ENCODE peak calls at places on chromosomes 11 and 22, in four cellular contexts. N is brain microvascular endothelial cell; T is body of pancreas; M is CD8-positive, alpha-beta T cell. D is an unnamed sample.

GRCh38 chr11:57444362-57445074 is 15.8 kb upstream of the RTN4RL2 start:
- DNase-seq in N (no peak), T (no peak), M (no peak), D (no peak)

GRCh38 chr11:72743321-72744221 is 8.6 kb downstream of the ARAP1 start:
- DNase-seq in N (no peak), T (no peak), M (no peak), D (no peak)

GRCh38 chr22:26367402-26368245 is 61.4 kb upstream of the ASPHD2 start:
- DNase-seq in N (peak), T (peak), M (peak), D (no peak)

GRCh38 chr11:18720811-18721575 is 5.0 kb downstream of the IGSF22 start:
- DNase-seq in N (peak), T (peak), M (peak), D (no peak)

GRCh38 chr22:41934284-41935014 is 7.8 kb upstream of the TNFRSF13C start:
- DNase-seq in N (no peak), T (no peak), M (no peak), D (no peak)

GRCh38 chr11:115398333-115398732 is 105.9 kb downstream of the CADM1 start:
- DNase-seq in N (no peak), T (no peak), M (no peak), D (no peak)

GRCh38 chr11:16966633-16967346 is 47.4 kb downstream of the PLEKHA7 start:
- DNase-seq in N (no peak), T (no peak), M (no peak), D (no peak)

GRCh38 chr11:110469101-110469500 is 39.4 kb downstream of the FDX1 start:
- DNase-seq in N (no peak), T (no peak), M (no peak), D (no peak)

GRCh38 chr11:15091175-15091574 is 17.8 kb downstream of the CALCB start:
- DNase-seq in N (no peak), T (no peak), M (no peak), D (no peak)

GRCh38 chr11:46855167-46855566 is 9.1 kb upstream of the CKAP5 start:
- DNase-seq in N (peak), T (no peak), M (no peak), D (no peak)

GRCh38 chr22:29032584-29032983 is 29.0 kb downstream of the C22orf31 start:
- DNase-seq in N (no peak), T (peak), M (no peak), D (no peak)

GRCh38 chr11:65615950-65616574 is 486 bp downstream of the PCNX3 start:
- DNase-seq in N (no peak), T (no peak), M (no peak), D (no peak)

GRCh38 chr11:134069426-134069921 is 602 bp downstream of the JAM3 start:
- DNase-seq in N (peak), T (no peak), M (no peak), D (no peak)

GRCh38 chr22:42214625-42215415 is 55.6 kb downstream of the TCF20 start:
- DNase-seq in N (peak), T (no peak), M (no peak), D (no peak)

GRCh38 chr11:120549346-120549745 is 37.8 kb downstream of the GRIK4 start:
- DNase-seq in N (no peak), T (no peak), M (no peak), D (no peak)

GRCh38 chr22:30882974-30883533 is 85.5 kb downstream of the MORC2 start:
- DNase-seq in N (no peak), T (no peak), M (no peak), D (no peak)

GRCh38 chr11:45026835-45027234 is 76.2 kb upstream of the TP53I11 start:
- DNase-seq in N (no peak), T (no peak), M (peak), D (no peak)

GRCh38 chr22:34804588-34804987 is 261.4 kb upstream of the ISX start:
- DNase-seq in N (no peak), T (no peak), M (no peak), D (no peak)

GRCh38 chr22:37101311-37102063 is 8.0 kb downstream of the TMPRSS6 start:
- DNase-seq in N (no peak), T (no peak), M (no peak), D (no peak)

GRCh38 chr11:35458846-35459245 is 39.5 kb upstream of the SLC1A2 start:
- DNase-seq in N (no peak), T (no peak), M (no peak), D (peak)

GRCh38 chr22:43892183-43892894 is 526 bp upstream of the PNPLA5 start:
- DNase-seq in N (no peak), T (no peak), M (no peak), D (no peak)

GRCh38 chr22:43894122-43894521 is 2.3 kb upstream of the PNPLA5 start:
- DNase-seq in N (no peak), T (no peak), M (no peak), D (no peak)

GRCh38 chr22:43893266-43893665 is 1.5 kb upstream of the PNPLA5 start:
- DNase-seq in N (no peak), T (no peak), M (no peak), D (no peak)

GRCh38 chr22:43897751-43898261 is 6.0 kb upstream of the PNPLA5 start:
- DNase-seq in N (peak), T (no peak), M (no peak), D (no peak)

DNA sequence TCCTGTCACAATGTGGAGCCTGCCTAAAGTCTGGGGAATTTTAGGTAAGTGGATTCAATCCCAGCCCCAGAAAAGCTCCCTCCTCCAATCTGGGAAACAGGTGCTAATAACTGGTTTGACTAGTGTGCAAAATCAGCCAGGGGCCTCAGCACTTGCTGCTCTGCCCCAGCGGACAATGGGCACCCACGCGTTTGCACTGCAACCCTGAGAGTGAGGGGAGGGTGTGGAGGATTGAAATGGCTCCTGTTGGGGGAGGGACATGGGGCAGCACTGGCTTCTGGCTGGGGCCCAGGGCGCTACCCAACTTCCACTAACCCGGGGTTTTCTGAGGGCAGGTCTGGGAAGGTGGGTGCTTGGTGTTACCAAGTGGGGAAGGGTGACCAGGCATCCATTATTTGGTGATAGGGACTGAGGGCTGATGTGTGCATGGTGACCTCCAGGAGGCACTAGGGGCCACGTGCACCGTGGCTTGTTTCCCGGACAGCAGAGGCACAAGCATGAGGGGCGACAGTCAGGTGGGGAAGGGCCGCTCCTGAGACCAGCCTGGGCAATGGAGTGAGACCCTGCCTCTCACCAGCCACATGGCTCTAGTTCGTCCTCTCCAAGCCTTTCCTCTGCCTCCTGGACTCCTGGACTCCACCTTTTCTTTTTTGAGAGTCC is 4.3 kb upstream of the PNPLA5 start:
- DNase-seq in N (no peak), T (no peak), M (no peak), D (no peak)
- TF ChIP-seq CTCF in N (peak), T (no peak), M (no peak), D (no peak)

DNA sequence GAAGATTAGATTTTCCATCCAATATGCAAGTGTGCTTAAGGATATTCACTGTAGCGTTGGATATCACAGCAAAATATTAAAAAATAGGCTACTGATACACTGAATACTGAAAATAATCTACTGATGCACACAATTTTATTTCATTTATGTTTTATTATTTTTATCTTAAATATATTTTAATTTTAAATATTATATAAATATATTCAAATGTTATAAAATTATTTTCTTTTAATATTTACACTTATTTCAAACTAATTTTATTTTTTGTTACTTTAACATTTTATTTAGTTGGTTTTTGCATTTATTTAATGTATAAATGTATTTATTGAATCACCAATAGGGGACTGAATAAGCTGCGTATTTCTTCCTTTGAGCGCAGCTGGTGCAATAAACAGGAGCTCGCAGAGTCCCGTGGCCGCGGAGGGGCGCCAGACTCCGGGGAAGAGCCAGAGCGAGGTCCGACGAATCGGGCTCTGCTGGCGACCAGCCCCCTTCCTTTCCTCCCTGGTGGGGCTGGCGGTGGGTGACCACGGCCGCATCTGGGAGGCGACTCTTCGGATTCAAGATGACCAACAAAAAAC is 12.2 kb downstream of the MMP3 start:
- DNase-seq in N (peak), T (peak), M (no peak), D (no peak)
- H3K4me3 ChIP-seq in N (peak), T (no peak), M (no peak), D (peak)

GRCh38 chr22:19497245-19497644 is 17.5 kb downstream of the CDC45 start:
- DNase-seq in N (peak), T (peak), M (no peak), D (no peak)

GRCh38 chr22:19494001-19494560 is 14.4 kb downstream of the CDC45 start:
- DNase-seq in N (no peak), T (no peak), M (no peak), D (no peak)

GRCh38 chr22:19494676-19495173 is 15.0 kb downstream of the CDC45 start:
- DNase-seq in N (no peak), T (no peak), M (no peak), D (no peak)

GRCh38 chr22:19496324-19496630 is 16.6 kb downstream of the CDC45 start:
- DNase-seq in N (no peak), T (no peak), M (no peak), D (no peak)

DNA sequence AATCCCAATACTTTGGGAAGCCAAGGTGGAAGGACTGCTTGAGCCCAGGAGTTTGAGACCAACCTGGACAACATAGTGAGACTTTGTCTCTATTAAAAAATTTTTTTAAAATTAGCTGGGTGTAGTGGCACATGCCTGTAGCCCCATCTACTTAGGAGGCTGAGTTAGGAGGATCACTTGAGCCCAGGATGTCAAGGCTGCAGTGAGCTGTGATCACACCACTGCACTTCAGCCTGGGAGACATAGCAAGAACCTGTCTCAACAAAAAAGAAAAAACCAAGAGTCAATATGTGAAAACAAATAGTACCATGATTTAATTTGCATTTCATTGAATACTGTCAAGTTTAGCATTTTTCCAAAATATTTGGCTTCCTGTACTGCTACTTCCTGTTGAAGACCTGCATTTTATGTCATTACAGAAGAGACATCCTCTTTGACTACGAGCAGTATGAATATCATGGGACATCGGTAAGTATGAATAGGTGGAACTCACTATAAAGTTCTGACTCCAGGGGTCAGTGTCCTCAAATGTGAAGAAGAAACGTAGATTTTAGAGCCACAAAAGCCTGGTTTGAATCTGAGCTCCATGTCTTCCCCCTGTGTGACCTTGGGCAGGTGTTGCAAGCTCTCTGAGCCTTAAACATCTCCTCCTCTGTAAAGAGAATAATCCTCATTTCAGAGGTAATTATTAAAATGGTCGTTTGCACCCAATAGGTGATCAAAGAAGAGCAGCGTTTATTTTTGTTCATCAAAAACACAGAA is 16.0 kb downstream of the CDC45 start:
- DNase-seq in N (peak), T (no peak), M (no peak), D (no peak)
- TF ChIP-seq CTCF in N (peak), T (no peak), M (no peak), D (peak)

GRCh38 chr11:129866328-129866727 is 29.1 kb downstream of the NFRKB start:
- DNase-seq in N (no peak), T (peak), M (no peak), D (no peak)

GRCh38 chr11:129865701-129866100 is 29.7 kb downstream of the NFRKB start:
- DNase-seq in N (no peak), T (no peak), M (no peak), D (no peak)

GRCh38 chr11:129864811-129865210 is 30.6 kb downstream of the NFRKB start:
- DNase-seq in N (no peak), T (no peak), M (no peak), D (no peak)

GRCh38 chr11:129861702-129862107 is 33.7 kb downstream of the NFRKB start:
- DNase-seq in N (peak), T (peak), M (no peak), D (peak)

GRCh38 chr11:129862123-129862522 is 33.3 kb downstream of the NFRKB start:
- DNase-seq in N (no peak), T (no peak), M (no peak), D (no peak)
- H3K4me3 ChIP-seq in N (no peak), T (no peak), M (no peak), D (no peak)

GRCh38 chr11:73760066-73760679 is 701 bp downstream of the RAB6A start:
- DNase-seq in N (no peak), T (peak), M (peak), D (no peak)

GRCh38 chr11:73762732-73763131 is 1.9 kb upstream of the RAB6A start:
- DNase-seq in N (no peak), T (no peak), M (no peak), D (no peak)

GRCh38 chr11:73761403-73761945 is 600 bp upstream of the RAB6A start:
- DNase-seq in N (no peak), T (no peak), M (no peak), D (no peak)

GRCh38 chr11:73759520-73760065 is 1.3 kb downstream of the RAB6A start:
- DNase-seq in N (no peak), T (no peak), M (no peak), D (no peak)

DNA sequence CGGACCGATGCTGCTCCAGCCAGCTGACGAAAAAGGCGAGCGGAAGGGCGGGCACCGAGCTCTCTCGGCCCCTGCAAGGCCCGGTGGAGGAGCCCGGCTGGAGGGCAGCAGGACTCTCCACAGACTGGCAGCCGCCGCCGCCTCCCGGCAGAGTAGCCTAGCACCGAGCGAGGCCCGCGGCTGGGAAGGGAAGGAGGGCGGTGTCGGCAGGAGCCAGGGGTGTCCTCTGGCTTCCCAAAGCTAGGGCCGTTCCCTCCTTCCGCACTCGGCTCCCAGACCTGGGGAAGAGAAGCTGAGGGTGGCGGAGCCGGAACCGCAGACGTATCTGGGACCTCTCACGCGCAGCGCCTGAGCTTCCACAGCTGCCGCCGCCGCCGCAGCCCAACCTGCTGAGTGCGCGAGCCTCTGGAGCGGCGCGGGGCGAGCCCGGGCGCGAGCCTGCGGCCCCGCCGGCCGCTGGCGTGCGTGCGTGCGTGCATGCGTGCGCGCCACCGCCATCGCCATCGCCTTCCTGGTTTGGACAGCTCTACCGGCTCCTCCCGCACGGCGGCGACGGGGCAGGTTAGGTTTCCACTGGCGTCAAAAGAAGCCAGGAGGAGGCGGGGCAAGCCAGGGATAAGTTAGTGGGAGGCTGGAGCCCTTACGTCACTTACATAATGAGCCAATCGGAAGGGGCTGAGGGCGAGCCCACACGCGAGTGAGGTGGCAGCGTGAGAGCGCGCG is at the start of gene RAB6A:
- DNase-seq in N (peak), T (peak), M (peak), D (peak)
- TF ChIP-seq CTCF in N (peak), T (no peak), M (peak), D (peak)

GRCh38 chr11:75141166-75141565 is 9.7 kb upstream of the SLCO2B1 start:
- DNase-seq in N (no peak), T (no peak), M (no peak), D (no peak)

GRCh38 chr11:75143420-75143731 is 7.5 kb upstream of the SLCO2B1 start:
- DNase-seq in N (no peak), T (no peak), M (no peak), D (no peak)

GRCh38 chr11:75142714-75143419 is 8.0 kb upstream of the SLCO2B1 start:
- DNase-seq in N (peak), T (peak), M (peak), D (peak)

GRCh38 chr11:75144716-75145014 is 6.2 kb upstream of the SLCO2B1 start:
- DNase-seq in N (no peak), T (no peak), M (no peak), D (no peak)

DNA sequence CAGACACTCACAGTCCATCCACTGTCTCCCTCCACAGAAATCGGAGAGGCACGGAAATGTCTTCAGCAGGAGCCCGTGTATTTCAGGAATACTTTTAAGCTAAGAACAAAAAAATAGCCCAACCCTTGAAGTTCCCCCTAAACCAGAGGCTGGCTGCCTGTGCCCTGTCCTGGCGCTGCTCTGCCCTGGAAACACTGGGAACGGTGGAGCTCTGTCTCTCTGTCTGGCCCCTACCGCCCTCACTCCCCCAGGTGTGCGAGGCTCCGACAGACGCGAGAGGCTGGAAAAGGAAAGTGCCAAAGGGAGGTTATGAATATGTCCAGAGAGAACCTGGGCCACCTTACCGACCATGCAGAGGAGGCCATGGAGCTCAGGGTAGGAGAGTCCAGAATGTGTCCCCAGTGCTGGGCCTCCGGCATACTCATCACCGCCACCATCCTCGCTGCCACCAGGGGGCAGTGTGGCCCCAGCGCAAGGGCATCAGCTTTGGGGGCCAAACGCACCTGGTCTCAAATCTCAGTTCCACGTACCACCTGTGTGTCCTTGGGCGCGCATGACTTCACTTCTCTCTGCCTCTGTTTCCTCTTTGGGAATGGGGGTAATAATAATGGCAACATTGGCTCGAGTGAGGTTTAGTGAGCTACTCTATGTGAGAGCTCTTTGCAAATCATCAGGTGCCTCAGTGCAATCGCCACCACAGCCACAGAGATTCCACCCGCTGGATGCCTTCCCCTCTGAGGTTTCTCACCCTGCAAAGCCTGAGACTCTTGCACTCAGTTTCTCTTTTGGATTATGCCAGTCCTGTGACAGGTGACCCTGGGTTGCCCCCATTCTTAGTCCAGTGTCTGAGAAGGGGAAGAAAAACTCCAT is 10.4 kb upstream of the SLCO2B1 start:
- DNase-seq in N (peak), T (peak), M (peak), D (no peak)
- H3K4me3 ChIP-seq in N (no peak), T (no peak), M (no peak), D (no peak)

GRCh38 chr11:27254744-27255446 is 108.1 kb downstream of the CCDC34 start:
- DNase-seq in N (peak), T (no peak), M (no peak), D (peak)
- TF ChIP-seq CTCF in N (no peak), T (no peak), M (no peak), D (no peak)

DNA sequence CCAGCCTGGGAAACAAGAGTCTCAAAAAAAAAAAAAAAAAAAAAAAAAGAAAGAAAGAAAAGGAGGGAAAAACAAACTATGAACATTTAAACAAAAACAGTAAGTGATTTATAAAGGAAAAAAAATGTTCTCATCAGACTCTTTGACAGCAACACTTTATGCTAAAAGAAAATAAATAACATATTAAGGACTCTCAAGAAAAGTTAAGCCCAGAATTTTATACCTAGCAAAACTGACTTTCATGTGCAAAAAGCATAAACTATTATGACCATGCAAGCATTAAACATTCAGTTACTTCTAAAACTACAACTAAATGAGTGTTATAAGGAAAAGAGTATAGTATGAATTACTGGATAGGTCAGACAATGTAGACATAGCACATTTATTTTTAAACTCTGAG is 68.4 kb downstream of the FBLN1 start:
- DNase-seq in N (no peak), T (no peak), M (no peak), D (no peak)
- H3K4me3 ChIP-seq in N (no peak), T (no peak), M (no peak), D (no peak)

GRCh38 chr11:12288934-12289666 is 88.3 kb upstream of the PARVA start:
- DNase-seq in N (no peak), T (no peak), M (no peak), D (no peak)
- TF ChIP-seq CTCF in N (peak), T (no peak), M (peak), D (no peak)